ENCODE peak calls at places on chromosome 17, in four cellular contexts. One of them, this sample, is unnamed.

GRCh38 chr17:17511971-17512858 is 16.0 kb upstream of the RASD1 start:
- DNase-seq in NB4: peak; percentile 100
- DNase-seq in B cell: no peak
- DNase-seq in AG09309: peak; percentile 87
- DNase-seq in this sample: peak; percentile 67

GRCh38 chr17:29591737-29592624 is 951 bp upstream of the ANKRD13B start:
- DNase-seq in NB4: peak; percentile 96
- DNase-seq in B cell: peak; percentile 83
- DNase-seq in AG09309: no peak
- DNase-seq in this sample: no peak

GRCh38 chr17:27569257-27569722 is 61.7 kb upstream of the LGALS9 start:
- DNase-seq in NB4: peak; percentile 64
- DNase-seq in B cell: peak; percentile 44
- DNase-seq in AG09309: no peak
- DNase-seq in this sample: no peak

GRCh38 chr17:17836818-17837379 is at the start of gene SREBF1:
- DNase-seq in NB4: peak; percentile 76
- DNase-seq in B cell: peak; percentile 85
- DNase-seq in AG09309: no peak
- DNase-seq in this sample: no peak

GRCh38 chr17:53516643-53517042 is 306.1 kb upstream of the KIF2B start:
- DNase-seq in NB4: no peak
- DNase-seq in B cell: no peak
- DNase-seq in AG09309: no peak
- DNase-seq in this sample: no peak

GRCh38 chr17:40123811-40124114 is 2.0 kb downstream of the MSL1 start:
- DNase-seq in NB4: no peak
- DNase-seq in B cell: no peak
- DNase-seq in AG09309: no peak
- DNase-seq in this sample: no peak

GRCh38 chr17:42474270-42474669 is 15.6 kb downstream of the ATP6V0A1 start:
- DNase-seq in NB4: no peak
- DNase-seq in B cell: no peak
- DNase-seq in AG09309: no peak
- DNase-seq in this sample: no peak

GRCh38 chr17:73986641-73987177 is 216.8 kb upstream of the RPL38 start:
- DNase-seq in NB4: no peak
- DNase-seq in B cell: no peak
- DNase-seq in AG09309: no peak
- DNase-seq in this sample: no peak

GRCh38 chr17:46191332-46192210 is 1.7 kb downstream of the KANSL1 start:
- DNase-seq in NB4: peak; percentile 76
- DNase-seq in B cell: peak; percentile 32
- DNase-seq in AG09309: no peak
- DNase-seq in this sample: no peak

GRCh38 chr17:65628637-65629036 is 67.2 kb upstream of the AXIN2 start:
- DNase-seq in NB4: no peak
- DNase-seq in B cell: no peak
- DNase-seq in AG09309: no peak
- DNase-seq in this sample: no peak

GRCh38 chr17:28720247-28720996 is 637 bp downstream of the RPL23A start:
- DNase-seq in NB4: peak; percentile 63
- DNase-seq in B cell: no peak
- DNase-seq in AG09309: no peak
- DNase-seq in this sample: no peak

GRCh38 chr17:60451965-60452364 is 29.7 kb downstream of the CHCT1 start:
- DNase-seq in NB4: no peak
- DNase-seq in B cell: no peak
- DNase-seq in AG09309: no peak
- DNase-seq in this sample: no peak

GRCh38 chr17:40121886-40122465 is at the start of gene MSL1:
- DNase-seq in NB4: peak; percentile 88
- DNase-seq in B cell: peak; percentile 90
- DNase-seq in AG09309: no peak
- DNase-seq in this sample: no peak

GRCh38 chr17:62807812-62808575 is at the start of gene MARCHF10:
- DNase-seq in NB4: no peak
- DNase-seq in B cell: peak; percentile 72
- DNase-seq in AG09309: no peak
- DNase-seq in this sample: no peak

GRCh38 chr17:67993998-67994361 is 2.3 kb downstream of the C17orf58 start:
- DNase-seq in NB4: no peak
- DNase-seq in B cell: no peak
- DNase-seq in AG09309: no peak
- DNase-seq in this sample: no peak

GRCh38 chr17:82889496-82890338 is 49.9 kb upstream of the ZNF750 start:
- DNase-seq in NB4: no peak
- DNase-seq in B cell: no peak
- DNase-seq in AG09309: no peak
- DNase-seq in this sample: no peak

GRCh38 chr17:49783051-49783715 is 5.3 kb upstream of the KAT7 start:
- DNase-seq in NB4: no peak
- DNase-seq in B cell: no peak
- DNase-seq in AG09309: no peak
- DNase-seq in this sample: no peak

DNA sequence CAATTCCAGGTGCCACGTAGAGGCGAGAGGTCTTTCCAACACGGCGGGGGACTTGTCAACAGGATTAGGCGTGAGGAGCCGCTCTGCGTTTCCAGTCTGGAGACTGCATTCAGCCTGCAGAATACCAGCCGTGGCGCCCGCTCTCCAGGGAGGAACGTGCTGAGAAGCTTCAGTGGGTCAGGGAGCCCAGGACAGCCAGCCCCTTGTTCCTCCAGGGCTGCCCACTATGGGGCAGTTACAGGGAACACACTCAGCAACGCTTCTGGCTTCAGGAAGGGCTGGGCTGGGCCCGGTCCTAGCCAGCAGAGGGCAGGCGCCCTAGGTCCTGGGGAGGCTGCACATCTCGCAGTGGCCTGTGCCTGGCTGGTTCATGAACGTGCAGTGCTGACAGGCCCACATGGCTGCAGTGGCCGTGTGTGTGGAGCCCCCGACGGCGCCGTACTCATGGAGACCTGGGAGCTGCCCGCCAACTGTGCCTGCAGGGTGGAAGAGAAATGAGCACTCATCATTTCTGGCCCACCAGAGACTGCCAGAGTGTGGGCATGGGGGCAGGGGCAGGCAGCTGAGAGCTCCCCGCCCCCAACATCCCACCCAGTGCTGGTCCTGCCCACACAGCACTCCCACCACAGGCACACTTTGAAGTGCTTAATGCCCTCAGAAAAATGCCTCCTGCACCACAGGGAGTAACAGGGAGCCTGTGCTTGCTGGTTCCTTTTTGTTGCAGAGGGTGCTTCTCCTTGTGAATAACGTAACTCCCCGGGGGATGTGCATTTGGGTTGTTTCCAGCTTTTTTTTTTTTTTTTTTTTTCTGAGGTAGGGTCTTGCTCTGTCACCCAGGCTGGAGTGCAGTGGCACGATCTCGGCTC is 7.0 kb upstream of the FAAP100 start:
- DNase-seq in NB4: peak; percentile 92
- DNase-seq in B cell: no peak
- DNase-seq in AG09309: no peak
- DNase-seq in this sample: no peak
- TF ChIP-seq CTCF in NB4: peak; percentile 53
- TF ChIP-seq CTCF in B cell: no peak
- TF ChIP-seq CTCF in AG09309: peak; percentile 32
- TF ChIP-seq CTCF in this sample: no peak

GRCh38 chr17:13118311-13118710 is 100.5 kb upstream of the ELAC2 start:
- DNase-seq in NB4: no peak
- DNase-seq in B cell: no peak
- DNase-seq in AG09309: no peak
- DNase-seq in this sample: no peak

GRCh38 chr17:13113821-13114525 is 96.1 kb upstream of the ELAC2 start:
- DNase-seq in NB4: no peak
- DNase-seq in B cell: no peak
- DNase-seq in AG09309: no peak
- DNase-seq in this sample: no peak

GRCh38 chr17:13117616-13118015 is 99.8 kb upstream of the ELAC2 start:
- DNase-seq in NB4: no peak
- DNase-seq in B cell: no peak
- DNase-seq in AG09309: no peak
- DNase-seq in this sample: no peak

DNA sequence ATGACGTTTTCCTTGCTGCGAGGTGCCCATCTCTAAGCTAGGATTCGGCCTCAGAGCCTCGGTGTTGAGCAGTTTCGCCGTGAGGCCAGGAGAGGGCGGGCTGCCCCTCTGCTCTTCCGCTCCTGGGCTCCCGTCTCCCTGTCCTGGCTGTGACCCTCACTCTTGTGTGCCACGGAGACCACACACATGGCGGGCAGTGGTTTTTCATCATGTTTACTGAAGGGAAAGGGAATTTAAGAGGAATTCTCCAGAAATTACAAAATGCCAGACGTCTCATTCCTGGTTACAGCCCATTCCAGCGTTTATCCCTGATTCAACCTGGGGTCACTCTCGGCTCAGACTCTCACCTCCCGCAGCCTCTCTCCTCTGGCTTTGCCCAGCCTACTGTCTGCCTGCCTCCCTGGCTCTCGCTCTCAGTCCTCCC is 96.8 kb upstream of the ELAC2 start:
- DNase-seq in NB4: peak; percentile 55
- DNase-seq in B cell: peak; percentile 12
- DNase-seq in AG09309: peak; percentile 17
- DNase-seq in this sample: peak; percentile 36
- TF ChIP-seq CTCF in NB4: peak; percentile 82
- TF ChIP-seq CTCF in B cell: peak; percentile 46
- TF ChIP-seq CTCF in AG09309: peak; percentile 93
- TF ChIP-seq CTCF in this sample: peak; percentile 96

GRCh38 chr17:7677388-7678067 is 9.8 kb downstream of the TP53 start:
- DNase-seq in NB4: no peak
- DNase-seq in B cell: no peak
- DNase-seq in AG09309: no peak
- DNase-seq in this sample: no peak

GRCh38 chr17:7676533-7676932 is 10.8 kb downstream of the TP53 start:
- DNase-seq in NB4: no peak
- DNase-seq in B cell: no peak
- DNase-seq in AG09309: no peak
- DNase-seq in this sample: no peak

GRCh38 chr17:7668482-7668881 is 17.8 kb downstream of the ATP1B2 start:
- DNase-seq in NB4: no peak
- DNase-seq in B cell: no peak
- DNase-seq in AG09309: no peak
- DNase-seq in this sample: no peak

GRCh38 chr17:7674934-7675333 is 12.4 kb downstream of the TP53 start:
- DNase-seq in NB4: no peak
- DNase-seq in B cell: no peak
- DNase-seq in AG09309: no peak
- DNase-seq in this sample: no peak

GRCh38 chr17:7673239-7673638 is 14.1 kb downstream of the TP53 start:
- DNase-seq in NB4: peak; percentile 52
- DNase-seq in B cell: no peak
- DNase-seq in AG09309: no peak
- DNase-seq in this sample: no peak
- TF ChIP-seq CTCF in NB4: peak; percentile 50
- TF ChIP-seq CTCF in B cell: peak; percentile 44
- TF ChIP-seq CTCF in AG09309: peak; percentile 34
- TF ChIP-seq CTCF in this sample: peak; percentile 28

GRCh38 chr17:32854834-32855389 is 22.0 kb downstream of the MYO1D start:
- DNase-seq in NB4: no peak
- DNase-seq in B cell: no peak
- DNase-seq in AG09309: no peak
- DNase-seq in this sample: no peak
- TF ChIP-seq CTCF in NB4: no peak
- TF ChIP-seq CTCF in B cell: no peak
- TF ChIP-seq CTCF in AG09309: peak; percentile 2
- TF ChIP-seq CTCF in this sample: no peak

GRCh38 chr17:38871247-38871991 is 1.6 kb downstream of the LASP1 start:
- DNase-seq in NB4: peak; percentile 94
- DNase-seq in B cell: peak; percentile 33
- DNase-seq in AG09309: no peak
- DNase-seq in this sample: no peak
- TF ChIP-seq CTCF in NB4: peak; percentile 51
- TF ChIP-seq CTCF in B cell: no peak
- TF ChIP-seq CTCF in AG09309: no peak
- TF ChIP-seq CTCF in this sample: no peak

GRCh38 chr17:81871387-81872120 is 417 bp upstream of the ARHGDIA start:
- DNase-seq in NB4: peak; percentile 90
- DNase-seq in B cell: peak; percentile 98
- DNase-seq in AG09309: no peak
- DNase-seq in this sample: peak; percentile 74
- TF ChIP-seq CTCF in NB4: no peak
- TF ChIP-seq CTCF in B cell: peak; percentile 50
- TF ChIP-seq CTCF in AG09309: no peak
- TF ChIP-seq CTCF in this sample: peak; percentile 21

GRCh38 chr17:72660274-72661092 is 432.0 kb downstream of the SLC39A11 start:
- DNase-seq in NB4: no peak
- DNase-seq in B cell: no peak
- DNase-seq in AG09309: no peak
- DNase-seq in this sample: no peak

GRCh38 chr17:72659811-72660210 is 432.7 kb downstream of the SLC39A11 start:
- DNase-seq in NB4: no peak
- DNase-seq in B cell: no peak
- DNase-seq in AG09309: no peak
- DNase-seq in this sample: no peak

GRCh38 chr17:72661945-72662826 is 430.3 kb downstream of the SLC39A11 start:
- DNase-seq in NB4: no peak
- DNase-seq in B cell: no peak
- DNase-seq in AG09309: no peak
- DNase-seq in this sample: no peak

GRCh38 chr17:72662827-72663190 is 429.7 kb downstream of the SLC39A11 start:
- DNase-seq in NB4: no peak
- DNase-seq in B cell: no peak
- DNase-seq in AG09309: no peak
- DNase-seq in this sample: no peak

DNA sequence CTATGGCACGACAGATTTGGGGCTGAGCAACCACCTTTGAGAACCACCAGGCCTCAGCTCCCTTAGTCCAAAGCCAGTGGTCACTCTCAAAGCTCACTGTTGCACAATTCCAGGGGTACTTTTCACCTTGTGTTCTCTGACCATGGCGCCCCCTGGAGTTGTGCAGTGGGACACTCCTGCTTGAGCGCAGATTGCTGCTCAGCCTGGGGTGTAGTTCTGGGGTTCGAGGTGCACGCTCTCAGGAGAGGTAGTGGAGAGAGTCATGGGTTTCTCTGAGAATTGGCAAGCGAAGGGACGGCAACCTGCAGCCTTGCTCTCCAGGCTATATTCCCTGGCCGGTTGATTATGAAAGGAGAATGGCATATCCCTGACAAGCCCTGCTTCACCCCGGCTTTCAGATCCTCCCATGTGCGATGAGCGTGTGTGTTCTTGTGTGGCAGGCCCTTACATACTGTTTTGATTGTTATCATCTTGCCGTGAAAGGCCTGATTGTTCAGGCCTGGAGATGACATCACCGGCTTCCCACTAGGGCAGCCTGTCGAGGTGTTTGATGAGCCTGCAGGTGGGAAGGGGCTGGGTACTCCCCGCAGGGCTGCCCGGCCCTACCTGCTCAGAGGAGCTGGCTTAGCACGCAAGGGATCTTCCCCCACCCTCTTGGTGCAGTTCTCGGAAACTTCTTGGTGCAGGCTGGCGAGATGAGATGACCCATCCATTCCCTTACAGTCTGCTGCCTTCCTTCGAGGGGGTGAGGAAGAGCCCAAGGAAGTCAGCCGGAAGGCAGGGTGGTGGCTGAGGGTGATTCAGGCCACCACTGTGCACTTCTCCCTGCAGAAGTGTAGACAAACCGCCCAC is 431.2 kb downstream of the SLC39A11 start:
- DNase-seq in NB4: no peak
- DNase-seq in B cell: no peak
- DNase-seq in AG09309: no peak
- DNase-seq in this sample: no peak
- TF ChIP-seq CTCF in NB4: peak; percentile 7
- TF ChIP-seq CTCF in B cell: no peak
- TF ChIP-seq CTCF in AG09309: peak; percentile 20
- TF ChIP-seq CTCF in this sample: peak; percentile 1

GRCh38 chr17:78351449-78352006 is 8.3 kb downstream of the SOCS3 start:
- DNase-seq in NB4: no peak
- DNase-seq in B cell: no peak
- DNase-seq in AG09309: peak; percentile 99
- DNase-seq in this sample: peak; percentile 100
- TF ChIP-seq CTCF in NB4: no peak
- TF ChIP-seq CTCF in B cell: no peak
- TF ChIP-seq CTCF in AG09309: peak; percentile 28
- TF ChIP-seq CTCF in this sample: peak; percentile 42

This sample was measured in AG09319.